ENCODE peak calls at places on chromosomes 2 and 18, in six cellular contexts. S, Z, L, X, C and B are unnamed samples.

GRCh38 chr2:133138693-133139092 is 429.6 kb downstream of the NCKAP5 start:
- DNase-seq in S (no peak), Z (no peak), L (no peak), X (no peak), C (no peak), B (no peak)

GRCh38 chr2:62200291-62200841 is 4.5 kb downstream of the B3GNT2 start:
- DNase-seq in S (no peak), Z (peak), L (no peak), X (no peak), C (no peak), B (no peak)

GRCh38 chr2:41853427-41854191 is 194.2 kb upstream of the PKDCC start:
- DNase-seq in S (peak), Z (peak), L (no peak), X (no peak), C (peak), B (peak)

GRCh38 chr18:13236411-13236810 is 17.9 kb downstream of the LDLRAD4 start:
- DNase-seq in S (no peak), Z (no peak), L (peak), X (no peak), C (no peak), B (no peak)

GRCh38 chr2:112933261-112933660 is 22.3 kb downstream of the IL37 start:
- DNase-seq in S (no peak), Z (no peak), L (no peak), X (no peak), C (no peak), B (no peak)

GRCh38 chr2:128752691-128753263 is 434.1 kb upstream of the HS6ST1 start:
- DNase-seq in S (no peak), Z (no peak), L (no peak), X (no peak), C (no peak), B (no peak)

GRCh38 chr18:49619792-49620191 is 57.9 kb downstream of the LIPG start:
- DNase-seq in S (no peak), Z (no peak), L (no peak), X (no peak), C (no peak), B (no peak)

GRCh38 chr2:192379736-192380135 is 185.0 kb upstream of the TMEFF2 start:
- DNase-seq in S (no peak), Z (no peak), L (no peak), X (no peak), C (no peak), B (no peak)

GRCh38 chr2:201507725-201508124 is 56.2 kb downstream of the STRADB start:
- DNase-seq in S (no peak), Z (peak), L (no peak), X (peak), C (no peak), B (no peak)

GRCh38 chr2:241268716-241269445 is 46.6 kb downstream of the HDLBP start:
- DNase-seq in S (no peak), Z (no peak), L (no peak), X (no peak), C (no peak), B (no peak)

GRCh38 chr2:162196611-162197010 is 44.6 kb upstream of the GCG start:
- DNase-seq in S (peak), Z (no peak), L (no peak), X (no peak), C (peak), B (no peak)

GRCh38 chr2:11298592-11298991 is 45.8 kb downstream of the ROCK2 start:
- DNase-seq in S (no peak), Z (no peak), L (no peak), X (no peak), C (peak), B (no peak)

GRCh38 chr2:45013229-45014015 is 4.2 kb upstream of the SIX2 start:
- DNase-seq in S (no peak), Z (no peak), L (no peak), X (no peak), C (no peak), B (no peak)

GRCh38 chr2:201798252-201798918 is 8.0 kb upstream of the CDK15 start:
- DNase-seq in S (no peak), Z (no peak), L (no peak), X (no peak), C (peak), B (no peak)

GRCh38 chr2:64586054-64586453 is 61.9 kb downstream of the AFTPH start:
- DNase-seq in S (no peak), Z (no peak), L (no peak), X (no peak), C (no peak), B (no peak)

GRCh38 chr2:21966139-21966538 is 842.4 kb downstream of the TDRD15 start:
- DNase-seq in S (no peak), Z (no peak), L (no peak), X (no peak), C (no peak), B (no peak)

GRCh38 chr2:190668892-190669291 is 20.0 kb downstream of the NAB1 start:
- DNase-seq in S (no peak), Z (no peak), L (no peak), X (no peak), C (no peak), B (no peak)

GRCh38 chr2:131039908-131040660 is 53.2 kb downstream of the FAM168B start:
- DNase-seq in S (no peak), Z (peak), L (no peak), X (no peak), C (no peak), B (no peak)

GRCh38 chr18:39842042-39842791 is 2112.8 kb upstream of the PIK3C3 start:
- DNase-seq in S (no peak), Z (no peak), L (no peak), X (no peak), C (peak), B (no peak)

GRCh38 chr18:59606193-59607175 is 90.7 kb downstream of the CCBE1 start:
- DNase-seq in S (no peak), Z (no peak), L (no peak), X (no peak), C (peak), B (no peak)

GRCh38 chr2:36277146-36277808 is 78.3 kb upstream of the CRIM1 start:
- DNase-seq in S (no peak), Z (peak), L (no peak), X (no peak), C (peak), B (peak)

GRCh38 chr18:10055125-10055750 is 141.4 kb downstream of the VAPA start:
- DNase-seq in S (no peak), Z (no peak), L (peak), X (no peak), C (no peak), B (no peak)

GRCh38 chr18:22346968-22347611 is 70.6 kb downstream of the CTAGE1 start:
- DNase-seq in S (no peak), Z (no peak), L (peak), X (no peak), C (peak), B (no peak)

GRCh38 chr2:69700381-69700780 is 41.6 kb upstream of the ANXA4 start:
- DNase-seq in S (no peak), Z (no peak), L (no peak), X (no peak), C (no peak), B (no peak)

GRCh38 chr2:149611100-149611820 is 23.7 kb upstream of the MMADHC start:
- DNase-seq in S (no peak), Z (no peak), L (no peak), X (no peak), C (no peak), B (no peak)